ENCODE peak calls at places on chromosomes 5 and 9, in four cellular contexts. E is H9; A is stimulated activated naive B cell treated with anti-CD40 and anti-IgM and Interleukin-4, amounts not matched to agents 10 μg/mL and 1 μg/mL and 100 μg/mL, for 72 hours; R is T-helper 2 cell. M is an unnamed sample.
A peak's percentile ranks its signal among the peaks of the same experiment; 100 is the strongest.

GRCh38 chr5:173317852-173318251 is 10.4 kb downstream of the STC2 start:
- DNase-seq in E (no peak), A (no peak), R (no peak), M (no peak)

GRCh38 chr5:56328753-56329560 is 95.8 kb upstream of the ANKRD55 start:
- DNase-seq in E (no peak), A (peak; percentile 39), R (peak; percentile 8), M (no peak)

GRCh38 chr5:40441733-40442132 is 238.0 kb upstream of the PTGER4 start:
- DNase-seq in E (no peak), A (no peak), R (no peak), M (no peak)

GRCh38 chr9:121200346-121200745 is 1.3 kb downstream of the RAB14 start:
- DNase-seq in E (no peak), A (no peak), R (no peak), M (no peak)

GRCh38 chr9:272251-273213 is 57.9 kb downstream of the DOCK8 start:
- DNase-seq in E (no peak), A (peak; percentile 72), R (peak; percentile 60), M (no peak)

GRCh38 chr5:76371955-76372319 is 31.1 kb upstream of the IQGAP2 start:
- DNase-seq in E (no peak), A (no peak), R (no peak), M (no peak)

GRCh38 chr9:6680797-6681146 is 35.2 kb upstream of the GLDC start:
- DNase-seq in E (no peak), A (peak; percentile 82), R (peak; percentile 51), M (no peak)

GRCh38 chr9:13213337-13213736 is 66.2 kb downstream of the MPDZ start:
- DNase-seq in E (no peak), A (no peak), R (no peak), M (no peak)

GRCh38 chr5:117982691-117983090 is 1005.7 kb downstream of the DTWD2 start:
- DNase-seq in E (peak; percentile 50), A (no peak), R (no peak), M (no peak)

GRCh38 chr9:135340726-135341475 is 138.7 kb upstream of the PPP1R26 start:
- DNase-seq in E (no peak), A (no peak), R (no peak), M (no peak)

GRCh38 chr9:93288891-93289883 is 105.2 kb downstream of the WNK2 start:
- DNase-seq in E (peak; percentile 45), A (no peak), R (no peak), M (no peak)

GRCh38 chr9:112059980-112060348 is 115.1 kb downstream of the SUSD1 start:
- DNase-seq in E (no peak), A (no peak), R (no peak), M (no peak)

GRCh38 chr5:159504857-159505304 is 174.6 kb upstream of the IL12B start:
- DNase-seq in E (no peak), A (no peak), R (no peak), M (no peak)

GRCh38 chr5:11261226-11261625 is 500.2 kb upstream of the DAP start:
- DNase-seq in E (no peak), A (no peak), R (no peak), M (no peak)

GRCh38 chr9:7907636-7908195 is 108.1 kb upstream of the DMAC1 start:
- DNase-seq in E (no peak), A (no peak), R (no peak), M (no peak)

GRCh38 chr9:75047506-75047905 is 19.4 kb upstream of the CARNMT1 start:
- DNase-seq in E (no peak), A (no peak), R (no peak), M (no peak)

GRCh38 chr9:86201474-86202337 is 57.8 kb downstream of the C9orf153 start:
- DNase-seq in E (no peak), A (no peak), R (no peak), M (no peak)